ENCODE peak calls at places on chromosomes 7 and 10, in nine cellular contexts. L, X, C, A, G, H, I, B and Q are unnamed samples.

GRCh38 chr10:103481974-103482531 is 3.0 kb upstream of the CALHM3 start:
- DNase-seq in L (no peak), X (peak; percentile 50), C (peak; percentile 51), A (peak; percentile 89), G (no peak), H (peak; percentile 74), I (no peak), B (peak; percentile 62), Q (peak; percentile 72)

GRCh38 chr7:15558747-15559146 is 3.1 kb downstream of the AGMO start:
- DNase-seq in L (no peak), X (no peak), C (no peak), A (no peak), G (no peak), H (no peak), I (no peak), B (no peak), Q (peak; percentile 44)

GRCh38 chr7:27607210-27607606 is 55.5 kb downstream of the HIBADH start:
- DNase-seq in L (no peak), X (no peak), C (no peak), A (no peak), G (no peak), H (no peak), I (no peak), B (no peak), Q (no peak)

GRCh38 chr10:44742169-44742732 is 168.9 kb upstream of the TMEM72 start:
- DNase-seq in L (no peak), X (no peak), C (no peak), A (no peak), G (no peak), H (no peak), I (no peak), B (no peak), Q (no peak)

GRCh38 chr7:90540406-90540805 is 55.7 kb upstream of the CDK14 start:
- DNase-seq in L (no peak), X (no peak), C (no peak), A (no peak), G (peak; percentile 56), H (no peak), I (no peak), B (no peak), Q (no peak)

GRCh38 chr7:64574481-64575159 is 11.7 kb upstream of the ZNF680 start:
- DNase-seq in L (no peak), X (peak; percentile 50), C (no peak), A (peak; percentile 75), G (no peak), H (no peak), I (peak; percentile 79), B (peak; percentile 87), Q (no peak)

GRCh38 chr7:23276947-23277346 is 22.2 kb upstream of the MALSU1 start:
- DNase-seq in L (no peak), X (no peak), C (no peak), A (no peak), G (no peak), H (no peak), I (no peak), B (no peak), Q (no peak)

GRCh38 chr10:66151346-66151745 is 774.5 kb upstream of the LRRTM3 start:
- DNase-seq in L (no peak), X (no peak), C (no peak), A (no peak), G (no peak), H (no peak), I (no peak), B (no peak), Q (no peak)

GRCh38 chr7:158607563-158607962 is 19.9 kb upstream of the PTPRN2 start:
- DNase-seq in L (no peak), X (no peak), C (no peak), A (no peak), G (no peak), H (no peak), I (no peak), B (no peak), Q (no peak)

GRCh38 chr7:136741941-136742340 is 126.5 kb upstream of the CHRM2 start:
- DNase-seq in L (no peak), X (no peak), C (no peak), A (no peak), G (no peak), H (no peak), I (no peak), B (no peak), Q (no peak)

GRCh38 chr10:11450427-11450826 is 161.0 kb downstream of the USP6NL start:
- DNase-seq in L (no peak), X (no peak), C (no peak), A (no peak), G (no peak), H (no peak), I (no peak), B (peak; percentile 7), Q (no peak)

GRCh38 chr10:132669208-132669861 is 116.6 kb downstream of the NKX6-2 start:
- DNase-seq in L (peak; percentile 53), X (no peak), C (no peak), A (no peak), G (no peak), H (no peak), I (no peak), B (no peak), Q (no peak)

GRCh38 chr10:95303535-95303934 is 12.7 kb upstream of the PDLIM1 start:
- DNase-seq in L (no peak), X (no peak), C (no peak), A (peak; percentile 71), G (no peak), H (no peak), I (no peak), B (no peak), Q (no peak)

GRCh38 chr10:32239770-32240169 is 107.2 kb downstream of the EPC1 start:
- DNase-seq in L (no peak), X (no peak), C (no peak), A (peak; percentile 71), G (no peak), H (no peak), I (no peak), B (no peak), Q (peak; percentile 76)

GRCh38 chr10:70771311-70772194 is 13.6 kb downstream of the TBATA start:
- DNase-seq in L (no peak), X (no peak), C (no peak), A (no peak), G (no peak), H (no peak), I (no peak), B (peak; percentile 31), Q (no peak)

GRCh38 chr7:148978091-148978490 is 50.2 kb downstream of the PDIA4 start:
- DNase-seq in L (no peak), X (no peak), C (no peak), A (no peak), G (no peak), H (no peak), I (no peak), B (no peak), Q (no peak)

GRCh38 chr7:78510580-78511188 is 712.1 kb downstream of the PHTF2 start:
- DNase-seq in L (peak; percentile 47), X (peak; percentile 62), C (no peak), A (peak; percentile 65), G (peak; percentile 13), H (no peak), I (no peak), B (peak; percentile 63), Q (peak; percentile 55)

GRCh38 chr10:124523301-124523871 is 61.8 kb downstream of the LHPP start:
- DNase-seq in L (no peak), X (no peak), C (no peak), A (peak; percentile 19), G (peak; percentile 25), H (no peak), I (no peak), B (no peak), Q (no peak)

GRCh38 chr7:5237286-5237685 is 45.5 kb upstream of the SLC29A4 start:
- DNase-seq in L (no peak), X (no peak), C (peak; percentile 87), A (peak; percentile 75), G (peak; percentile 49), H (no peak), I (peak; percentile 81), B (peak; percentile 81), Q (peak; percentile 20)

GRCh38 chr10:62019685-62020361 is 118.3 kb downstream of the ARID5B start:
- DNase-seq in L (no peak), X (no peak), C (no peak), A (peak; percentile 50), G (no peak), H (no peak), I (no peak), B (no peak), Q (peak; percentile 33)
- TF ChIP-seq CTCF in L (no peak), X (no peak), C (no peak), A (no peak), G (no peak), H (no peak), I (no peak), B (no peak), Q (no peak)

GRCh38 chr7:98240961-98241673 is 10.9 kb downstream of the TECPR1 start:
- DNase-seq in L (peak; percentile 81), X (peak; percentile 81), C (no peak), A (peak; percentile 53), G (peak; percentile 41), H (peak; percentile 50), I (no peak), B (peak; percentile 68), Q (no peak)
- TF ChIP-seq CTCF in L (peak; percentile 83), X (peak; percentile 88), C (peak; percentile 69), A (peak; percentile 83), G (peak; percentile 66), H (peak; percentile 67), I (peak; percentile 80), B (peak; percentile 60), Q (peak; percentile 88)

DNA sequence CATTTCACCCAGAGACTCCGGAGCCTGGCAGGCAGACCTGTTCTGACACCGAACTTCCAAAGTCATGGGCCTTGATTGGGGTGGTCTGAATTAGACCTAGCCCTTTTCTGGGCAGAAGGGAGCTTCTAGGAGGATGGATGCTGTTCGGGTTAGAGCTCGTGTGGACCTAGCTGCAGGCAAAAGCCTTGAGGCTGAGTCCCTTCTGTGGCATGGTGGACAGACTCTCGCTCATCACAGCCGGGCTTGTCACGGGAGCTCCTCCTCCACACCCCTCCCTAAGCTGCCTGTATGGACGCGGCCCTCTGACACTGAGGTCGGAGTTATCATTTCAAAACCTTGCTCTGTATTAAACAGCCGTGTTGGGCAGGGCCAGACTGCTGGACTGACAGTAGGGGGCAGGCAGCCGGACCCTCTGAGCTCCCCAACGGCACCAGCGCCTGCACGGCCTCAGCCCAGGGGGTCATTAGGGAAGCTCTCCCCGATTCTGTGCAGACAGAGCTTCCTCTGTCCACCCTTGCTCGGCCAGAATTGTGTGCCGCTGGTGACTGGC is 2.2 kb downstream of the IRF5 start:
- DNase-seq in L (no peak), X (no peak), C (no peak), A (no peak), G (peak; percentile 30), H (peak; percentile 55), I (no peak), B (peak; percentile 49), Q (no peak)
- TF ChIP-seq CTCF in L (no peak), X (no peak), C (no peak), A (no peak), G (no peak), H (no peak), I (no peak), B (no peak), Q (no peak)

DNA sequence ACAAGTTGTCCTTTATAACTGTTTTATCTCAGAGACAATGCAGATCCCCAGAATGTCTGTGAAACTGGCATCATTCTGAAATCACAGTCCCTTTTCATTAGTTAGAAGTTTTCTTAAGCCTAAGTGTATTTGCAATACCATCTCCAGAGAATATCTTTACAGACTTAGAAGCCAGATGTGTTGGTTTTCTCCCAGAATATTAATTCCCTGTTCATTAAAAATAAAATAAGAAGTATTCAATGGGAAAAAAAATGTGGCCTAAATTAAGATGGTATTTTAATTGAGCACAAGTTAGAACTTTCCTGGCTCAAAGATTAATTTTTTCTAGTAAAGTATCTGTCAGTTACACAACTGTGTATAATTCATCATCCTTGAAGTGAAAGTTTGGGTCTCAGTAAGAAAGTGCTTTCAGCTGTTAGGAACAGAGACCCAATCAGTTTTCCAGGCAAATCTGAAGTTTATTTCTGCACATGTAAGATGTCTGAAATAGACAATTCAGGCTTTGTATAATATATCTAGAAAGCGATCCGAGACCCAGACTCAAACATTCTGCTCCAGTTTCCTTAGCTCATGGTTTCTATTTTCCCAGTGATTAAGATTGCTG is 1179.5 kb upstream of the C7orf33 start:
- DNase-seq in L (no peak), X (no peak), C (no peak), A (no peak), G (no peak), H (no peak), I (no peak), B (no peak), Q (no peak)
- TF ChIP-seq CTCF in L (no peak), X (no peak), C (no peak), A (no peak), G (no peak), H (no peak), I (no peak), B (no peak), Q (no peak)